ENCODE peak calls at places on chromosome 13, in seven cellular contexts. H is H9, J is IMR-90, S is H1, T is trophoblast cell, A is mesenchymal stem cell, O is neuronal stem cell. E is an unnamed sample.

GRCh38 chr13:36528105-36528504 is 95.8 kb downstream of the CCNA1 start:
- DNase-seq in O (no peak), J (no peak), T (no peak), S (no peak), H (no peak), A (no peak), E (no peak)

GRCh38 chr13:52454459-52454824 is 836 bp upstream of the CKAP2 start:
- DNase-seq in J (peak), A (peak), H (peak), O (no peak), S (no peak), T (no peak), E (peak)

GRCh38 chr13:44768233-44768632 is 192.1 kb upstream of the TSC22D1 start:
- DNase-seq in T (no peak), O (no peak), J (no peak), H (no peak), A (no peak), S (no peak), E (no peak)

GRCh38 chr13:83024226-83024625 is 858.0 kb downstream of the SLITRK1 start:
- DNase-seq in H (no peak), S (no peak), A (no peak), T (no peak), O (no peak), J (peak), E (no peak)

GRCh38 chr13:112688560-112689497 is 1.0 kb upstream of the ATP11A start:
- DNase-seq in O (no peak), J (no peak), H (peak), S (no peak), T (no peak), A (peak), E (peak)

GRCh38 chr13:106503272-106503671 is 32.2 kb downstream of the EFNB2 start:
- DNase-seq in T (peak), H (no peak), J (no peak), A (no peak), S (no peak), O (no peak), E (no peak)

GRCh38 chr13:41418027-41418426 is 39.3 kb upstream of the RGCC start:
- DNase-seq in A (peak), J (peak), H (no peak), T (no peak), S (no peak), O (no peak), E (no peak)

GRCh38 chr13:99971576-99972189 is at the start of gene ZIC5:
- DNase-seq in H (peak), T (no peak), A (no peak), S (peak), O (peak), J (no peak), E (peak)

GRCh38 chr13:110014719-110015118 is 228.3 kb upstream of the IRS2 start:
- DNase-seq in H (no peak), O (no peak), J (no peak), T (no peak), S (no peak), A (no peak), E (no peak)

GRCh38 chr13:48160879-48161278 is 66.0 kb upstream of the MED4 start:
- DNase-seq in O (no peak), T (peak), A (peak), S (no peak), H (no peak), J (no peak), E (no peak)

GRCh38 chr13:41675306-41675705 is 218.0 kb downstream of the RGCC start:
- DNase-seq in H (no peak), J (no peak), T (peak), A (no peak), S (no peak), O (no peak), E (no peak)

GRCh38 chr13:52696566-52696965 is 43.1 kb downstream of the CNMD start:
- DNase-seq in J (no peak), A (no peak), T (no peak), O (no peak), H (no peak), S (no peak), E (no peak)

GRCh38 chr13:25727250-25727649 is 324.6 kb downstream of the SHISA2 start:
- DNase-seq in H (no peak), T (no peak), S (no peak), O (no peak), A (no peak), J (no peak), E (no peak)

GRCh38 chr13:26710166-26710565 is 50.4 kb downstream of the GPR12 start:
- DNase-seq in T (no peak), J (no peak), S (no peak), O (no peak), H (peak), A (no peak), E (peak)

GRCh38 chr13:79679334-79679733 is 198.4 kb downstream of the NDFIP2 start:
- DNase-seq in O (peak), J (peak), H (peak), T (peak), S (peak), A (peak), E (peak)

GRCh38 chr13:112711528-112712265 is 21.9 kb downstream of the ATP11A start:
- DNase-seq in T (peak), A (peak), H (peak), S (peak), J (peak), O (peak), E (peak)

GRCh38 chr13:113638806-113639205 is 19.2 kb downstream of the ATP4B start:
- DNase-seq in O (no peak), A (no peak), H (no peak), S (no peak), J (no peak), T (no peak), E (no peak)

GRCh38 chr13:50129065-50129922 is 114.0 kb downstream of the KCNRG start:
- DNase-seq in S (no peak), T (no peak), A (peak), J (no peak), O (peak), H (no peak), E (peak)

GRCh38 chr13:50127017-50127725 is 111.9 kb downstream of the KCNRG start:
- DNase-seq in H (peak), O (peak), J (peak), A (peak), T (no peak), S (no peak), E (peak)

GRCh38 chr13:50126378-50127016 is 111.3 kb downstream of the KCNRG start:
- DNase-seq in O (peak), H (peak), J (peak), A (peak), T (peak), S (no peak), E (peak)

GRCh38 chr13:50128406-50129048 is 113.3 kb downstream of the KCNRG start:
- DNase-seq in O (peak), S (no peak), J (no peak), T (no peak), A (no peak), H (peak), E (peak)

DNA sequence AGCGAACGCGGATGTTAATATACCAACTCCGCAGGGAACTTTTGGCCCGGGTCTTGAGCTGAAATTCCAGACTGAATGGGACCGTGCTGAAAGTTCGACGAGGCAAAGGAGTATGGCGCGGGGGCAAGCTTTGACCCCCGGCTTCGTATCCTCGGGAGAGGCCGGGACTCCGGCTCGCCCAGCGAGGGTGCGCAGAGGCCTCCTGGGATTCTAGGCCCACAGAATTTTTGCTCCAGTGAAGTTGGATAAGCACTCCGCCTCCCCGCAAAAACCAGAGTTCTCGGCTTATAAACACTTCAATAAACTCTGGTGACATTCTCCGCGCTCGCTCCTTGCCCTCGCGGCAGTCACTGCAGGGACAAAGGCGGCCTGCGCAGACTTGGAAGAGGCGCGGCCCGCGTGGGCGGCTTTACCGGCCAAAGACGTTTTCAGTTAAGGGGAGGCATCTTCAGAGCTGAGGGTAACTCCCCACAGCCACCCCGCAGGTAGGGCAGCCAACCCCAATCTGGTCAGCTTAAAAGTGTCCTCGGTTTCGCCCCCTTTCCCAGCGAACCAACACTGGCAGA is 112.6 kb downstream of the KCNRG start:
- DNase-seq in T (no peak), O (peak), H (peak), J (no peak), A (no peak), S (no peak), E (peak)
- H3K27ac ChIP-seq in T (no peak), O (no peak), H (no peak), J (peak), A (no peak), S (no peak), E (no peak)

GRCh38 chr13:76973920-76974617 is 17.8 kb upstream of the CLN5 start:
- DNase-seq in J (no peak), A (no peak), T (peak), O (no peak), H (no peak), S (no peak), E (no peak)
- H2BK120ac ChIP-seq in J (no peak), A (no peak), T (peak), O (no peak), H (no peak), S (no peak), E (peak)

DNA sequence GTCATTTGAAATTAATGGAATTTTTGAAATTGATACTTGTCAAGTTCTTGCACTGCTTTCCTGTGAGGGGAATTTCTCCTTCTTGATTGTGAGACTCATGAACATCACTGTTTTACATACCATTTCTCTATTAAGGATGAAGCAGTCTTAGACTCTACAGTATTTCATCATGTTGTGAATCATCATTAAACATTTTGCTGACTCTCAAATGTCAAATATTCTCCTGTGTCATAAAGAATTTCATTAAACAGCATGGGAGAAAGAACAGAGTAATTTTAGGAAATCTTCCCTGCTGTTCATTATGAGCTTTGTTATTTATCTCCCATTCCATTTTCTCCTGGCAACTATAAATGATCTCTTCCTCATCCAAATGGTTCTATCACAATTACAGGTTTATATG is 728.9 kb downstream of the PCDH9 start:
- DNase-seq in S (no peak), J (peak), O (no peak), A (peak), H (no peak), T (no peak), E (no peak)
- H3K27ac ChIP-seq in S (no peak), J (no peak), O (no peak), A (no peak), H (no peak), T (no peak), E (no peak)

DNA sequence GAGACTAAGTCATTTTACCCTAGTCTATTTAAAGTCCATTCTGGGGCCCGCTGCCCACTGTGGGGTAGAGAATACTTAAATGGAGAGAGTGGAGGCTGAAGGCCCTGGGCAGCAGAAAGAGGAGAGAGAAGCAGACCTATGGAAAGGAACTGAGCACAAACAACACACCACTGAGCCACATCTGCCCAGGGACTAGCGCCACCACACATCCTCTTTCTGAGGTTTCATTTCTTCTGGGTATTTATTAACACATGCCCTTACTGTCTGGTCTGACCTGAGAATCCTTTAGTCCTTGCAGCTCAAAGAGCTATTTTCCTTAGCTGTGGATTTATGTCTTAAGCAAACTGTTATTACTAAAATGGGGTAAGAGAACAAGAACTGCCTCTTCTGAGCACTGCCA is 154.0 kb downstream of the NALCN start:
- DNase-seq in S (no peak), A (no peak), O (no peak), J (no peak), T (no peak), H (no peak), E (no peak)
- H2BK120ac ChIP-seq in S (no peak), A (no peak), O (no peak), J (no peak), T (no peak), H (no peak), E (no peak)

GRCh38 chr13:34040863-34041262 is 222.9 kb downstream of the RFC3 start:
- DNase-seq in T (no peak), J (no peak), A (no peak), H (no peak), O (no peak), S (no peak), E (no peak)
- H3K27ac ChIP-seq in T (no peak), J (no peak), A (no peak), H (no peak), O (no peak), S (no peak), E (no peak)

DNA sequence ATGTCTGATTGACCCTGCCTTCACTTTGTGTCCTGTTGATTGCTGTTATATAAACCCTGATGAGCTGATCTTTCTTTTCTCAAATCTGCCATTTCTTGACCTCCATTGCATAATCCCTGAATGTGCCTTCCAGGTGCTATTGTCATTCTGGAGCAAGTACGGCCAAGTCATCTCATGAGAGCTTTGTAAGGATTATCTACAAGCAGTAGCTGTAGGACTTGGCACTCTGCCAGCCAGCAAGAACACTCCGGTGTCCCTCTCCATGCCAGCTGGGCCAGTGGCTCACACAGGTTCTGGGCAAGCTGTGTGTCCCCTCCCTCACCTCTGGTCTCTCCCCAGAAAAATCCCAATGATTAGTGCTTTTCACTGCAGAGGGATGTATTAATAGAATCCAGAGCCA is 348.1 kb downstream of the FOXO1 start:
- DNase-seq in O (no peak), T (no peak), J (no peak), S (no peak), H (no peak), A (no peak), E (no peak)
- H2BK120ac ChIP-seq in O (no peak), T (no peak), J (no peak), S (no peak), H (no peak), A (no peak), E (no peak)

GRCh38 chr13:98506343-98507059 is 70.4 kb downstream of the STK24 start:
- DNase-seq in J (no peak), S (no peak), T (no peak), H (no peak), A (no peak), O (no peak), E (no peak)
- H3K27ac ChIP-seq in J (no peak), S (no peak), T (no peak), H (no peak), A (peak), O (peak), E (peak)

GRCh38 chr13:50457430-50458393 is 385.8 kb downstream of the DLEU7 start:
- DNase-seq in H (no peak), O (no peak), T (no peak), J (no peak), S (no peak), A (no peak), E (no peak)
- H2BK120ac ChIP-seq in H (no peak), O (no peak), T (no peak), J (no peak), S (no peak), A (no peak), E (no peak)